ENCODE peak calls at places on chromosome 17, in ten cellular contexts. One of them, this sample, is unnamed.

GRCh38 chr17:31926100-31926729 is 10.6 kb upstream of the SUZ12 start:
- DNase-seq in hepatic stellate cell: no peak
- DNase-seq in stimulated activated CD8-positive, alpha-beta memory T cell treated with anti-CD3 and anti-CD28 coated beads, Interleukin-4, amount 100 ng/mL, for 24 hours: no peak
- DNase-seq in Calu3: no peak
- DNase-seq in mucosa of descending colon: no peak
- DNase-seq in activated T-cell treated with anti-CD3 and anti-CD28 coated beads for 1 hour: no peak
- DNase-seq in NCI-H2081: no peak
- DNase-seq in heart left ventricle: no peak
- DNase-seq in A549: no peak
- DNase-seq in stimulated activated CD4-positive, alpha-beta T cell treated with anti-CD3 and anti-CD28 coated beads, Interleukin-1b, Interleukin-23, amount 100 ng/mL, for 1 hour: no peak
- DNase-seq in this sample: no peak

GRCh38 chr17:58329035-58329807 is 626 bp upstream of the TSPOAP1 start:
- DNase-seq in NCI-H2081: no peak
- DNase-seq in activated T-cell treated with anti-CD3 and anti-CD28 coated beads for 1 hour: peak
- DNase-seq in hepatic stellate cell: no peak
- DNase-seq in stimulated activated CD4-positive, alpha-beta T cell treated with anti-CD3 and anti-CD28 coated beads, Interleukin-1b, Interleukin-23, amount 100 ng/mL, for 1 hour: peak
- DNase-seq in stimulated activated CD8-positive, alpha-beta memory T cell treated with anti-CD3 and anti-CD28 coated beads, Interleukin-4, amount 100 ng/mL, for 24 hours: peak
- DNase-seq in A549: no peak
- DNase-seq in mucosa of descending colon: peak
- DNase-seq in heart left ventricle: peak
- DNase-seq in Calu3: no peak
- DNase-seq in this sample: peak

GRCh38 chr17:7654832-7655540 is 4.3 kb downstream of the ATP1B2 start:
- DNase-seq in A549: no peak
- DNase-seq in activated T-cell treated with anti-CD3 and anti-CD28 coated beads for 1 hour: no peak
- DNase-seq in Calu3: no peak
- DNase-seq in NCI-H2081: no peak
- DNase-seq in stimulated activated CD8-positive, alpha-beta memory T cell treated with anti-CD3 and anti-CD28 coated beads, Interleukin-4, amount 100 ng/mL, for 24 hours: no peak
- DNase-seq in stimulated activated CD4-positive, alpha-beta T cell treated with anti-CD3 and anti-CD28 coated beads, Interleukin-1b, Interleukin-23, amount 100 ng/mL, for 1 hour: no peak
- DNase-seq in mucosa of descending colon: no peak
- DNase-seq in hepatic stellate cell: peak
- DNase-seq in heart left ventricle: no peak
- DNase-seq in this sample: no peak

GRCh38 chr17:50280068-50280467 is 5.8 kb downstream of the TMEM92 start:
- DNase-seq in stimulated activated CD4-positive, alpha-beta T cell treated with anti-CD3 and anti-CD28 coated beads, Interleukin-1b, Interleukin-23, amount 100 ng/mL, for 1 hour: no peak
- DNase-seq in stimulated activated CD8-positive, alpha-beta memory T cell treated with anti-CD3 and anti-CD28 coated beads, Interleukin-4, amount 100 ng/mL, for 24 hours: no peak
- DNase-seq in NCI-H2081: no peak
- DNase-seq in mucosa of descending colon: peak
- DNase-seq in heart left ventricle: no peak
- DNase-seq in hepatic stellate cell: peak
- DNase-seq in A549: no peak
- DNase-seq in Calu3: peak
- DNase-seq in activated T-cell treated with anti-CD3 and anti-CD28 coated beads for 1 hour: no peak
- DNase-seq in this sample: no peak

GRCh38 chr17:72378414-72379395 is 257.9 kb downstream of the SOX9 start:
- DNase-seq in NCI-H2081: peak
- DNase-seq in Calu3: no peak
- DNase-seq in stimulated activated CD4-positive, alpha-beta T cell treated with anti-CD3 and anti-CD28 coated beads, Interleukin-1b, Interleukin-23, amount 100 ng/mL, for 1 hour: no peak
- DNase-seq in heart left ventricle: no peak
- DNase-seq in mucosa of descending colon: no peak
- DNase-seq in activated T-cell treated with anti-CD3 and anti-CD28 coated beads for 1 hour: no peak
- DNase-seq in hepatic stellate cell: no peak
- DNase-seq in stimulated activated CD8-positive, alpha-beta memory T cell treated with anti-CD3 and anti-CD28 coated beads, Interleukin-4, amount 100 ng/mL, for 24 hours: no peak
- DNase-seq in A549: no peak
- DNase-seq in this sample: no peak

GRCh38 chr17:47605006-47605405 is 44.7 kb upstream of the KPNB1 start:
- DNase-seq in activated T-cell treated with anti-CD3 and anti-CD28 coated beads for 1 hour: no peak
- DNase-seq in heart left ventricle: no peak
- DNase-seq in hepatic stellate cell: no peak
- DNase-seq in stimulated activated CD4-positive, alpha-beta T cell treated with anti-CD3 and anti-CD28 coated beads, Interleukin-1b, Interleukin-23, amount 100 ng/mL, for 1 hour: no peak
- DNase-seq in mucosa of descending colon: no peak
- DNase-seq in NCI-H2081: no peak
- DNase-seq in Calu3: no peak
- DNase-seq in A549: no peak
- DNase-seq in stimulated activated CD8-positive, alpha-beta memory T cell treated with anti-CD3 and anti-CD28 coated beads, Interleukin-4, amount 100 ng/mL, for 24 hours: no peak
- DNase-seq in this sample: no peak

GRCh38 chr17:41555105-41555887 is 16.6 kb downstream of the KRT9 start:
- DNase-seq in A549: no peak
- DNase-seq in hepatic stellate cell: no peak
- DNase-seq in stimulated activated CD4-positive, alpha-beta T cell treated with anti-CD3 and anti-CD28 coated beads, Interleukin-1b, Interleukin-23, amount 100 ng/mL, for 1 hour: no peak
- DNase-seq in stimulated activated CD8-positive, alpha-beta memory T cell treated with anti-CD3 and anti-CD28 coated beads, Interleukin-4, amount 100 ng/mL, for 24 hours: no peak
- DNase-seq in Calu3: peak
- DNase-seq in mucosa of descending colon: peak
- DNase-seq in heart left ventricle: no peak
- DNase-seq in activated T-cell treated with anti-CD3 and anti-CD28 coated beads for 1 hour: no peak
- DNase-seq in NCI-H2081: no peak
- DNase-seq in this sample: no peak

GRCh38 chr17:14833201-14833773 is 431.8 kb downstream of the PMP22 start:
- DNase-seq in stimulated activated CD4-positive, alpha-beta T cell treated with anti-CD3 and anti-CD28 coated beads, Interleukin-1b, Interleukin-23, amount 100 ng/mL, for 1 hour: no peak
- DNase-seq in heart left ventricle: no peak
- DNase-seq in A549: no peak
- DNase-seq in NCI-H2081: no peak
- DNase-seq in stimulated activated CD8-positive, alpha-beta memory T cell treated with anti-CD3 and anti-CD28 coated beads, Interleukin-4, amount 100 ng/mL, for 24 hours: no peak
- DNase-seq in mucosa of descending colon: no peak
- DNase-seq in activated T-cell treated with anti-CD3 and anti-CD28 coated beads for 1 hour: no peak
- DNase-seq in Calu3: no peak
- DNase-seq in hepatic stellate cell: peak
- DNase-seq in this sample: no peak

GRCh38 chr17:13176436-13176835 is 158.6 kb upstream of the ELAC2 start:
- DNase-seq in hepatic stellate cell: no peak
- DNase-seq in A549: no peak
- DNase-seq in mucosa of descending colon: no peak
- DNase-seq in stimulated activated CD4-positive, alpha-beta T cell treated with anti-CD3 and anti-CD28 coated beads, Interleukin-1b, Interleukin-23, amount 100 ng/mL, for 1 hour: no peak
- DNase-seq in activated T-cell treated with anti-CD3 and anti-CD28 coated beads for 1 hour: no peak
- DNase-seq in heart left ventricle: no peak
- DNase-seq in Calu3: no peak
- DNase-seq in NCI-H2081: no peak
- DNase-seq in stimulated activated CD8-positive, alpha-beta memory T cell treated with anti-CD3 and anti-CD28 coated beads, Interleukin-4, amount 100 ng/mL, for 24 hours: no peak
- DNase-seq in this sample: no peak

GRCh38 chr17:63443053-63443452 is 3.1 kb downstream of the CYB561 start:
- DNase-seq in activated T-cell treated with anti-CD3 and anti-CD28 coated beads for 1 hour: no peak
- DNase-seq in heart left ventricle: no peak
- DNase-seq in hepatic stellate cell: no peak
- DNase-seq in stimulated activated CD8-positive, alpha-beta memory T cell treated with anti-CD3 and anti-CD28 coated beads, Interleukin-4, amount 100 ng/mL, for 24 hours: no peak
- DNase-seq in NCI-H2081: no peak
- DNase-seq in Calu3: no peak
- DNase-seq in mucosa of descending colon: no peak
- DNase-seq in stimulated activated CD4-positive, alpha-beta T cell treated with anti-CD3 and anti-CD28 coated beads, Interleukin-1b, Interleukin-23, amount 100 ng/mL, for 1 hour: no peak
- DNase-seq in A549: no peak
- DNase-seq in this sample: no peak

GRCh38 chr17:30323895-30324319 is 9.9 kb downstream of the TMIGD1 start:
- DNase-seq in mucosa of descending colon: peak
- DNase-seq in NCI-H2081: no peak
- DNase-seq in hepatic stellate cell: no peak
- DNase-seq in Calu3: peak
- DNase-seq in activated T-cell treated with anti-CD3 and anti-CD28 coated beads for 1 hour: peak
- DNase-seq in stimulated activated CD4-positive, alpha-beta T cell treated with anti-CD3 and anti-CD28 coated beads, Interleukin-1b, Interleukin-23, amount 100 ng/mL, for 1 hour: no peak
- DNase-seq in heart left ventricle: no peak
- DNase-seq in stimulated activated CD8-positive, alpha-beta memory T cell treated with anti-CD3 and anti-CD28 coated beads, Interleukin-4, amount 100 ng/mL, for 24 hours: no peak
- DNase-seq in A549: peak
- DNase-seq in this sample: no peak

GRCh38 chr17:14299261-14300093 is 1.4 kb upstream of the HS3ST3B1 start:
- DNase-seq in hepatic stellate cell: no peak
- DNase-seq in mucosa of descending colon: peak
- DNase-seq in Calu3: peak
- DNase-seq in activated T-cell treated with anti-CD3 and anti-CD28 coated beads for 1 hour: peak
- DNase-seq in stimulated activated CD8-positive, alpha-beta memory T cell treated with anti-CD3 and anti-CD28 coated beads, Interleukin-4, amount 100 ng/mL, for 24 hours: no peak
- DNase-seq in heart left ventricle: peak
- DNase-seq in stimulated activated CD4-positive, alpha-beta T cell treated with anti-CD3 and anti-CD28 coated beads, Interleukin-1b, Interleukin-23, amount 100 ng/mL, for 1 hour: no peak
- DNase-seq in A549: no peak
- DNase-seq in NCI-H2081: no peak
- DNase-seq in this sample: no peak

GRCh38 chr17:2955931-2956582 is 107.3 kb downstream of the OR1D5 start:
- DNase-seq in hepatic stellate cell: no peak
- DNase-seq in NCI-H2081: no peak
- DNase-seq in stimulated activated CD8-positive, alpha-beta memory T cell treated with anti-CD3 and anti-CD28 coated beads, Interleukin-4, amount 100 ng/mL, for 24 hours: no peak
- DNase-seq in A549: no peak
- DNase-seq in activated T-cell treated with anti-CD3 and anti-CD28 coated beads for 1 hour: no peak
- DNase-seq in stimulated activated CD4-positive, alpha-beta T cell treated with anti-CD3 and anti-CD28 coated beads, Interleukin-1b, Interleukin-23, amount 100 ng/mL, for 1 hour: no peak
- DNase-seq in mucosa of descending colon: no peak
- DNase-seq in heart left ventricle: no peak
- DNase-seq in Calu3: no peak
- DNase-seq in this sample: no peak

GRCh38 chr17:75835315-75835987 is 8.8 kb downstream of the UNC13D start:
- DNase-seq in activated T-cell treated with anti-CD3 and anti-CD28 coated beads for 1 hour: no peak
- DNase-seq in NCI-H2081: no peak
- DNase-seq in Calu3: no peak
- DNase-seq in heart left ventricle: no peak
- DNase-seq in stimulated activated CD4-positive, alpha-beta T cell treated with anti-CD3 and anti-CD28 coated beads, Interleukin-1b, Interleukin-23, amount 100 ng/mL, for 1 hour: no peak
- DNase-seq in A549: no peak
- DNase-seq in hepatic stellate cell: no peak
- DNase-seq in stimulated activated CD8-positive, alpha-beta memory T cell treated with anti-CD3 and anti-CD28 coated beads, Interleukin-4, amount 100 ng/mL, for 24 hours: no peak
- DNase-seq in mucosa of descending colon: no peak
- DNase-seq in this sample: no peak

GRCh38 chr17:76497979-76498885 is 3.0 kb downstream of the RHBDF2 start:
- DNase-seq in NCI-H2081: peak
- DNase-seq in stimulated activated CD4-positive, alpha-beta T cell treated with anti-CD3 and anti-CD28 coated beads, Interleukin-1b, Interleukin-23, amount 100 ng/mL, for 1 hour: no peak
- DNase-seq in Calu3: no peak
- DNase-seq in mucosa of descending colon: peak
- DNase-seq in stimulated activated CD8-positive, alpha-beta memory T cell treated with anti-CD3 and anti-CD28 coated beads, Interleukin-4, amount 100 ng/mL, for 24 hours: no peak
- DNase-seq in activated T-cell treated with anti-CD3 and anti-CD28 coated beads for 1 hour: no peak
- DNase-seq in A549: peak
- DNase-seq in hepatic stellate cell: peak
- DNase-seq in heart left ventricle: peak
- DNase-seq in this sample: no peak

GRCh38 chr17:57279432-57279831 is 23.1 kb downstream of the MSI2 start:
- DNase-seq in Calu3: no peak
- DNase-seq in NCI-H2081: no peak
- DNase-seq in stimulated activated CD4-positive, alpha-beta T cell treated with anti-CD3 and anti-CD28 coated beads, Interleukin-1b, Interleukin-23, amount 100 ng/mL, for 1 hour: no peak
- DNase-seq in mucosa of descending colon: no peak
- DNase-seq in stimulated activated CD8-positive, alpha-beta memory T cell treated with anti-CD3 and anti-CD28 coated beads, Interleukin-4, amount 100 ng/mL, for 24 hours: no peak
- DNase-seq in heart left ventricle: no peak
- DNase-seq in hepatic stellate cell: no peak
- DNase-seq in A549: no peak
- DNase-seq in activated T-cell treated with anti-CD3 and anti-CD28 coated beads for 1 hour: no peak
- DNase-seq in this sample: no peak

GRCh38 chr17:74481621-74482020 is 15.2 kb downstream of the CD300A start:
- DNase-seq in A549: no peak
- DNase-seq in Calu3: no peak
- DNase-seq in mucosa of descending colon: no peak
- DNase-seq in stimulated activated CD4-positive, alpha-beta T cell treated with anti-CD3 and anti-CD28 coated beads, Interleukin-1b, Interleukin-23, amount 100 ng/mL, for 1 hour: no peak
- DNase-seq in heart left ventricle: no peak
- DNase-seq in stimulated activated CD8-positive, alpha-beta memory T cell treated with anti-CD3 and anti-CD28 coated beads, Interleukin-4, amount 100 ng/mL, for 24 hours: no peak
- DNase-seq in NCI-H2081: no peak
- DNase-seq in hepatic stellate cell: no peak
- DNase-seq in activated T-cell treated with anti-CD3 and anti-CD28 coated beads for 1 hour: no peak
- DNase-seq in this sample: no peak

GRCh38 chr17:58498177-58498828 is 10.1 kb upstream of the HSF5 start:
- DNase-seq in mucosa of descending colon: no peak
- DNase-seq in activated T-cell treated with anti-CD3 and anti-CD28 coated beads for 1 hour: no peak
- DNase-seq in NCI-H2081: no peak
- DNase-seq in heart left ventricle: no peak
- DNase-seq in stimulated activated CD8-positive, alpha-beta memory T cell treated with anti-CD3 and anti-CD28 coated beads, Interleukin-4, amount 100 ng/mL, for 24 hours: no peak
- DNase-seq in stimulated activated CD4-positive, alpha-beta T cell treated with anti-CD3 and anti-CD28 coated beads, Interleukin-1b, Interleukin-23, amount 100 ng/mL, for 1 hour: no peak
- DNase-seq in Calu3: no peak
- DNase-seq in hepatic stellate cell: no peak
- DNase-seq in A549: no peak
- DNase-seq in this sample: no peak

GRCh38 chr17:43779145-43780125 is 658 bp upstream of the DUSP3 start:
- DNase-seq in stimulated activated CD4-positive, alpha-beta T cell treated with anti-CD3 and anti-CD28 coated beads, Interleukin-1b, Interleukin-23, amount 100 ng/mL, for 1 hour: no peak
- DNase-seq in A549: peak
- DNase-seq in Calu3: no peak
- DNase-seq in heart left ventricle: peak
- DNase-seq in NCI-H2081: peak
- DNase-seq in mucosa of descending colon: no peak
- DNase-seq in hepatic stellate cell: no peak
- DNase-seq in stimulated activated CD8-positive, alpha-beta memory T cell treated with anti-CD3 and anti-CD28 coated beads, Interleukin-4, amount 100 ng/mL, for 24 hours: no peak
- DNase-seq in activated T-cell treated with anti-CD3 and anti-CD28 coated beads for 1 hour: no peak
- DNase-seq in this sample: no peak

GRCh38 chr17:17387461-17388362 is 84.5 kb downstream of the NT5M start:
- DNase-seq in hepatic stellate cell: no peak
- DNase-seq in stimulated activated CD4-positive, alpha-beta T cell treated with anti-CD3 and anti-CD28 coated beads, Interleukin-1b, Interleukin-23, amount 100 ng/mL, for 1 hour: no peak
- DNase-seq in Calu3: peak
- DNase-seq in stimulated activated CD8-positive, alpha-beta memory T cell treated with anti-CD3 and anti-CD28 coated beads, Interleukin-4, amount 100 ng/mL, for 24 hours: no peak
- DNase-seq in heart left ventricle: no peak
- DNase-seq in NCI-H2081: no peak
- DNase-seq in mucosa of descending colon: peak
- DNase-seq in A549: peak
- DNase-seq in activated T-cell treated with anti-CD3 and anti-CD28 coated beads for 1 hour: no peak
- DNase-seq in this sample: no peak

GRCh38 chr17:8458128-8458527 is 22.4 kb downstream of the NDEL1 start:
- DNase-seq in stimulated activated CD4-positive, alpha-beta T cell treated with anti-CD3 and anti-CD28 coated beads, Interleukin-1b, Interleukin-23, amount 100 ng/mL, for 1 hour: no peak
- DNase-seq in A549: no peak
- DNase-seq in Calu3: no peak
- DNase-seq in heart left ventricle: no peak
- DNase-seq in mucosa of descending colon: no peak
- DNase-seq in hepatic stellate cell: no peak
- DNase-seq in activated T-cell treated with anti-CD3 and anti-CD28 coated beads for 1 hour: no peak
- DNase-seq in NCI-H2081: no peak
- DNase-seq in stimulated activated CD8-positive, alpha-beta memory T cell treated with anti-CD3 and anti-CD28 coated beads, Interleukin-4, amount 100 ng/mL, for 24 hours: no peak
- DNase-seq in this sample: no peak

GRCh38 chr17:48155889-48156670 is 48.5 kb downstream of the SNX11 start:
- DNase-seq in stimulated activated CD4-positive, alpha-beta T cell treated with anti-CD3 and anti-CD28 coated beads, Interleukin-1b, Interleukin-23, amount 100 ng/mL, for 1 hour: no peak
- DNase-seq in stimulated activated CD8-positive, alpha-beta memory T cell treated with anti-CD3 and anti-CD28 coated beads, Interleukin-4, amount 100 ng/mL, for 24 hours: no peak
- DNase-seq in A549: no peak
- DNase-seq in Calu3: no peak
- DNase-seq in hepatic stellate cell: no peak
- DNase-seq in heart left ventricle: no peak
- DNase-seq in mucosa of descending colon: no peak
- DNase-seq in NCI-H2081: no peak
- DNase-seq in activated T-cell treated with anti-CD3 and anti-CD28 coated beads for 1 hour: no peak
- DNase-seq in this sample: no peak

GRCh38 chr17:70378005-70378404 is 208.7 kb downstream of the KCNJ2 start:
- DNase-seq in mucosa of descending colon: no peak
- DNase-seq in hepatic stellate cell: no peak
- DNase-seq in activated T-cell treated with anti-CD3 and anti-CD28 coated beads for 1 hour: no peak
- DNase-seq in heart left ventricle: no peak
- DNase-seq in Calu3: no peak
- DNase-seq in stimulated activated CD8-positive, alpha-beta memory T cell treated with anti-CD3 and anti-CD28 coated beads, Interleukin-4, amount 100 ng/mL, for 24 hours: no peak
- DNase-seq in NCI-H2081: no peak
- DNase-seq in stimulated activated CD4-positive, alpha-beta T cell treated with anti-CD3 and anti-CD28 coated beads, Interleukin-1b, Interleukin-23, amount 100 ng/mL, for 1 hour: no peak
- DNase-seq in A549: no peak
- DNase-seq in this sample: no peak

GRCh38 chr17:13728751-13729150 is 127.0 kb upstream of the HS3ST3A1 start:
- DNase-seq in A549: no peak
- DNase-seq in stimulated activated CD8-positive, alpha-beta memory T cell treated with anti-CD3 and anti-CD28 coated beads, Interleukin-4, amount 100 ng/mL, for 24 hours: no peak
- DNase-seq in activated T-cell treated with anti-CD3 and anti-CD28 coated beads for 1 hour: no peak
- DNase-seq in mucosa of descending colon: no peak
- DNase-seq in stimulated activated CD4-positive, alpha-beta T cell treated with anti-CD3 and anti-CD28 coated beads, Interleukin-1b, Interleukin-23, amount 100 ng/mL, for 1 hour: no peak
- DNase-seq in hepatic stellate cell: peak
- DNase-seq in NCI-H2081: no peak
- DNase-seq in Calu3: no peak
- DNase-seq in heart left ventricle: no peak
- DNase-seq in this sample: no peak

GRCh38 chr17:59892251-59892848 is 393 bp downstream of the TUBD1 start:
- DNase-seq in hepatic stellate cell: peak
- DNase-seq in stimulated activated CD8-positive, alpha-beta memory T cell treated with anti-CD3 and anti-CD28 coated beads, Interleukin-4, amount 100 ng/mL, for 24 hours: no peak
- DNase-seq in heart left ventricle: no peak
- DNase-seq in stimulated activated CD4-positive, alpha-beta T cell treated with anti-CD3 and anti-CD28 coated beads, Interleukin-1b, Interleukin-23, amount 100 ng/mL, for 1 hour: peak
- DNase-seq in activated T-cell treated with anti-CD3 and anti-CD28 coated beads for 1 hour: no peak
- DNase-seq in NCI-H2081: no peak
- DNase-seq in Calu3: no peak
- DNase-seq in mucosa of descending colon: peak
- DNase-seq in A549: peak
- DNase-seq in this sample: no peak

GRCh38 chr17:46212634-46213435 is 19.6 kb upstream of the KANSL1 start:
- DNase-seq in activated T-cell treated with anti-CD3 and anti-CD28 coated beads for 1 hour: peak
- DNase-seq in stimulated activated CD8-positive, alpha-beta memory T cell treated with anti-CD3 and anti-CD28 coated beads, Interleukin-4, amount 100 ng/mL, for 24 hours: no peak
- DNase-seq in hepatic stellate cell: peak
- DNase-seq in stimulated activated CD4-positive, alpha-beta T cell treated with anti-CD3 and anti-CD28 coated beads, Interleukin-1b, Interleukin-23, amount 100 ng/mL, for 1 hour: peak
- DNase-seq in A549: peak
- DNase-seq in mucosa of descending colon: peak
- DNase-seq in Calu3: peak
- DNase-seq in heart left ventricle: peak
- DNase-seq in NCI-H2081: peak
- DNase-seq in this sample: peak

GRCh38 chr17:70552230-70552981 is 383.1 kb downstream of the KCNJ2 start:
- DNase-seq in stimulated activated CD8-positive, alpha-beta memory T cell treated with anti-CD3 and anti-CD28 coated beads, Interleukin-4, amount 100 ng/mL, for 24 hours: no peak
- DNase-seq in A549: peak
- DNase-seq in activated T-cell treated with anti-CD3 and anti-CD28 coated beads for 1 hour: no peak
- DNase-seq in stimulated activated CD4-positive, alpha-beta T cell treated with anti-CD3 and anti-CD28 coated beads, Interleukin-1b, Interleukin-23, amount 100 ng/mL, for 1 hour: no peak
- DNase-seq in hepatic stellate cell: peak
- DNase-seq in NCI-H2081: peak
- DNase-seq in Calu3: no peak
- DNase-seq in mucosa of descending colon: peak
- DNase-seq in heart left ventricle: no peak
- DNase-seq in this sample: no peak

GRCh38 chr17:77865109-77865611 is 93.3 kb upstream of the TNRC6C start:
- DNase-seq in A549: no peak
- DNase-seq in hepatic stellate cell: no peak
- DNase-seq in NCI-H2081: no peak
- DNase-seq in activated T-cell treated with anti-CD3 and anti-CD28 coated beads for 1 hour: no peak
- DNase-seq in stimulated activated CD8-positive, alpha-beta memory T cell treated with anti-CD3 and anti-CD28 coated beads, Interleukin-4, amount 100 ng/mL, for 24 hours: no peak
- DNase-seq in heart left ventricle: peak
- DNase-seq in stimulated activated CD4-positive, alpha-beta T cell treated with anti-CD3 and anti-CD28 coated beads, Interleukin-1b, Interleukin-23, amount 100 ng/mL, for 1 hour: no peak
- DNase-seq in Calu3: no peak
- DNase-seq in mucosa of descending colon: no peak
- DNase-seq in this sample: no peak

This sample was measured in GM12864.